ENCODE peak calls at places on chromosomes 5 and 9, in six cellular contexts. V is A549, A is sigmoid colon, K is HCT116, S is K562, F is IMR-90. M is an unnamed sample.

GRCh38 chr5:87900419-87900818 is 368.2 kb downstream of the TMEM161B start:
- DNase-seq in V (no peak), A (no peak), K (no peak), S (no peak), F (no peak), M (no peak)

GRCh38 chr9:17319822-17320221 is 185.0 kb downstream of the CNTLN start:
- DNase-seq in V (no peak), A (no peak), K (no peak), S (no peak), F (peak), M (no peak)

GRCh38 chr5:14872070-14872989 is 752 bp upstream of the ANKH start:
- DNase-seq in V (peak), A (peak), K (no peak), S (peak), F (peak), M (peak)

GRCh38 chr9:91181541-91181940 is 180.2 kb downstream of the AUH start:
- DNase-seq in V (no peak), A (no peak), K (no peak), S (no peak), F (no peak), M (no peak)

GRCh38 chr5:138029501-138029900 is 3.4 kb downstream of the FAM13B start:
- DNase-seq in V (no peak), A (no peak), K (no peak), S (no peak), F (no peak), M (no peak)

GRCh38 chr5:84191296-84191695 is 193.4 kb downstream of the EDIL3 start:
- DNase-seq in V (no peak), A (no peak), K (no peak), S (no peak), F (peak), M (no peak)

GRCh38 chr5:6202615-6203365 is 175.6 kb downstream of the MED10 start:
- DNase-seq in V (peak), A (no peak), K (no peak), S (peak), F (no peak), M (peak)

GRCh38 chr9:30851600-30851999 is 1532.8 kb upstream of the ACO1 start:
- DNase-seq in V (no peak), A (no peak), K (no peak), S (no peak), F (no peak), M (no peak)

GRCh38 chr9:115117999-115118470 is at the start of gene TNC:
- DNase-seq in V (peak), A (peak), K (no peak), S (no peak), F (peak), M (no peak)

GRCh38 chr5:180624630-180625029 is 24.8 kb downstream of the FLT4 start:
- DNase-seq in V (no peak), A (no peak), K (no peak), S (no peak), F (no peak), M (no peak)

GRCh38 chr9:101226161-101226560 is 158.6 kb downstream of the BAAT start:
- DNase-seq in V (no peak), A (no peak), K (no peak), S (no peak), F (no peak), M (no peak)

GRCh38 chr9:26043431-26043830 is 365.2 kb upstream of the TUSC1 start:
- DNase-seq in V (no peak), A (no peak), K (no peak), S (no peak), F (no peak), M (no peak)

GRCh38 chr5:143924311-143924710 is 112.3 kb downstream of the HMHB1 start:
- DNase-seq in V (no peak), A (no peak), K (no peak), S (no peak), F (peak), M (no peak)

GRCh38 chr9:33162721-33163311 is 4.3 kb downstream of the B4GALT1 start:
- DNase-seq in V (peak), A (peak), K (no peak), S (no peak), F (peak), M (no peak)

GRCh38 chr9:132823370-132824144 is 54.5 kb downstream of the AK8 start:
- DNase-seq in V (no peak), A (peak), K (no peak), S (no peak), F (no peak), M (no peak)

GRCh38 chr5:158451203-158451982 is 592.4 kb upstream of the CLINT1 start:
- DNase-seq in V (no peak), A (peak), K (no peak), S (no peak), F (peak), M (no peak)

GRCh38 chr9:73863924-73864323 is 633.2 kb upstream of the RORB start:
- DNase-seq in V (no peak), A (no peak), K (no peak), S (no peak), F (no peak), M (no peak)

GRCh38 chr5:56737002-56737621 is 78.2 kb upstream of the MAP3K1 start:
- DNase-seq in V (no peak), A (no peak), K (no peak), S (no peak), F (peak), M (peak)

GRCh38 chr9:22722492-22722891 is 275.9 kb downstream of the DMRTA1 start:
- DNase-seq in V (no peak), A (no peak), K (no peak), S (no peak), F (no peak), M (no peak)

GRCh38 chr9:98045234-98046160 is 11.0 kb upstream of the NANS start:
- DNase-seq in V (peak), A (no peak), K (peak), S (peak), F (no peak), M (peak)

GRCh38 chr9:136013524-136014034 is 52.4 kb upstream of the UBAC1 start:
- DNase-seq in V (no peak), A (peak), K (no peak), S (no peak), F (no peak), M (no peak)

GRCh38 chr5:151081426-151082273 is 816 bp upstream of the TNIP1 start:
- DNase-seq in V (no peak), A (no peak), K (no peak), S (no peak), F (peak), M (peak)

GRCh38 chr5:76641514-76642120 is 18.4 kb upstream of the F2RL2 start:
- DNase-seq in V (peak), A (no peak), K (peak), S (peak), F (peak), M (peak)

GRCh38 chr9:88184986-88185385 is 46.7 kb upstream of the SPATA31C2 start:
- DNase-seq in V (no peak), A (no peak), K (no peak), S (no peak), F (no peak), M (no peak)

GRCh38 chr9:114805670-114806551 is at the start of gene TNFSF15:
- DNase-seq in V (peak), A (peak), K (no peak), S (no peak), F (peak), M (peak)

GRCh38 chr9:135218331-135219225 is 131.1 kb downstream of the OLFM1 start:
- DNase-seq in V (no peak), A (peak), K (no peak), S (no peak), F (no peak), M (no peak)

GRCh38 chr5:53331463-53331862 is 149.0 kb upstream of the FST start:
- DNase-seq in V (peak), A (no peak), K (no peak), S (no peak), F (peak), M (no peak)

GRCh38 chr9:93265301-93265971 is 81.5 kb downstream of the WNK2 start:
- DNase-seq in V (no peak), A (peak), K (no peak), S (peak), F (no peak), M (no peak)

GRCh38 chr5:83414601-83415000 is 56.9 kb upstream of the VCAN start:
- DNase-seq in V (no peak), A (no peak), K (no peak), S (no peak), F (peak), M (no peak)

GRCh38 chr5:32790411-32790951 is 79.4 kb downstream of the NPR3 start:
- DNase-seq in V (no peak), A (no peak), K (no peak), S (no peak), F (peak), M (no peak)

GRCh38 chr9:136075881-136076678 is 19.0 kb downstream of the NACC2 start:
- DNase-seq in V (no peak), A (peak), K (no peak), S (no peak), F (no peak), M (peak)

GRCh38 chr5:93891491-93892480 is 150.4 kb upstream of the POU5F2 start:
- DNase-seq in V (no peak), A (no peak), K (no peak), S (no peak), F (no peak), M (no peak)

GRCh38 chr5:83306572-83307241 is 164.8 kb upstream of the VCAN start:
- DNase-seq in V (no peak), A (peak), K (peak), S (no peak), F (peak), M (peak)

GRCh38 chr9:101366038-101366756 is 18.6 kb downstream of the BAAT start:
- DNase-seq in V (peak), A (no peak), K (no peak), S (peak), F (no peak), M (no peak)

GRCh38 chr9:131745611-131746010 is 5.7 kb upstream of the RAPGEF1 start:
- DNase-seq in V (no peak), A (no peak), K (no peak), S (no peak), F (no peak), M (no peak)

GRCh38 chr9:35603986-35604577 is 980 bp upstream of the TESK1 start:
- DNase-seq in V (peak), A (peak), K (peak), S (peak), F (peak), M (peak)

GRCh38 chr9:35606138-35606504 is 1.1 kb downstream of the TESK1 start:
- DNase-seq in V (peak), A (peak), K (no peak), S (peak), F (no peak), M (peak)

GRCh38 chr9:35605336-35606137 is 475 bp downstream of the TESK1 start:
- DNase-seq in V (no peak), A (peak), K (no peak), S (peak), F (no peak), M (peak)

GRCh38 chr9:35603506-35603985 is 1.5 kb upstream of the TESK1 start:
- DNase-seq in V (no peak), A (peak), K (no peak), S (no peak), F (peak), M (no peak)

GRCh38 chr9:35604578-35605335 is at the start of gene TESK1:
- DNase-seq in V (peak), A (peak), K (peak), S (peak), F (peak), M (peak)
- TF ChIP-seq POLR2A in V (peak), A (no peak), K (no peak), S (no peak), F (no peak), M (no peak)

GRCh38 chr9:68738346-68738745 is 33.3 kb downstream of the PIP5K1B start:
- DNase-seq in V (no peak), A (no peak), K (no peak), S (no peak), F (no peak), M (no peak)

GRCh38 chr9:68740561-68740960 is 35.5 kb downstream of the PIP5K1B start:
- DNase-seq in V (peak), A (no peak), K (no peak), S (no peak), F (no peak), M (no peak)

GRCh38 chr9:68741751-68742730 is 37.0 kb downstream of the PIP5K1B start:
- DNase-seq in V (no peak), A (no peak), K (no peak), S (no peak), F (no peak), M (no peak)

GRCh38 chr9:68739631-68740174 is 34.7 kb downstream of the PIP5K1B start:
- DNase-seq in V (no peak), A (no peak), K (no peak), S (no peak), F (no peak), M (no peak)

GRCh38 chr9:68741234-68741633 is 36.2 kb downstream of the PIP5K1B start:
- DNase-seq in V (no peak), A (no peak), K (no peak), S (no peak), F (no peak), M (no peak)
- H3K4me3 ChIP-seq in V (no peak), A (no peak), K (no peak), S (no peak), F (no peak), M (no peak)

GRCh38 chr9:122463828-122464632 is 13.7 kb downstream of the OR1J1 start:
- DNase-seq in V (peak), A (no peak), K (peak), S (peak), F (no peak), M (peak)
- TF ChIP-seq CTCF in V (no peak), A (no peak), K (peak), S (peak), F (no peak), M (peak)

DNA sequence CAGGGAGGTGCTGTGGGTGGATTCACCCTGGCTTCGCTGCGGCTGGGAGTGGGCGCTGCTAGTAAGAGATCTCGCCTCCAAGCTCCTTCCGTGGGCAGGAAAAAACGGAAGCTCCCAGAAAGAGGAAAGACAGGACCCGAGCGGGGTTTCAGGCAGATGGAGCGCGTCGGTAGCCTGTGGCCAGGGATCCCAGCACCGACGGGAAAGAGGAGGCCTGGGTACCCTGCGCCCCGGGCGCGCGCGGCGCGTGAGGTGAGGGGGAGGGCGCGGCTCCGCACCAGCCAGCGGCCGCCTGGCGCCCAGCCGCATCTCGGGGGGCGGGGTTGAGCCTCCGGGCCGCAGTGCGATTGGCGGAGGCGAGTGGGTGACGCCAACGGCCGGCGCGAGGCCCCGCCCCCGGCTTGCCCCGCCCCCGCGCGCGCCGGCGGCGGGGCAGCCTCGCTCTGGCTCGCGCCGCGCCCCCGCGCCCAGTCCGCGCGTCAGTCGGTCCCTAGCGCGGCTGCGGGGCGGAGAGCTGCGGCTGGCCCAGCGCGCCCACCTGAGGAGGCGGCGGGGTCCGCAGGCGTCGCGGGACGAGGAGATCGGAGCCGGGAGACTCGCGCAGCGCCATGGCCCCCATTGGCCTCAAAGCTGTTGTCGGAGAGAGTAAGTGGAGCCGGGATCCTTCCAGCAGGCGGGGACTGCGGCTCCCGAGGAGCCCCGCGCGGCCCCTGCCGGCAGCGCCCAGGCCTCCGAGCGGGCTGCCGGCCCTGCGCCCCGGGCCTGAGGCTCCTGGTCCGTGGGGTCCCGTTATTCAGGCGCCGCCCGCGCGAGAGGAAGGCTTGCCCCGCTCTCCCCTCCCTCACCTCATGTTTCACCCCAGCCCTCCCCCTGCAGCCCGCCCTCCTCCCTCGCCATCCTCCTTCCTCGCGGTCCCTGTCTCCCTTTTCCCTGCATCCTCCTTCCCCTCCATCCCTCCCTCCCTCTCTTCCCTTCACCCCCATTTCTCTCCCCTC is at the start of gene STXBP1:
- DNase-seq in V (peak), A (peak), K (peak), S (peak), F (peak), M (peak)
- TF ChIP-seq POLR2A in V (peak), A (peak), K (peak), S (peak), F (peak), M (peak)

GRCh38 chr5:58077387-58077786 is 382.5 kb downstream of the PLK2 start:
- DNase-seq in V (no peak), A (no peak), K (no peak), S (no peak), F (no peak), M (no peak)

GRCh38 chr5:58076473-58077257 is 383.2 kb downstream of the PLK2 start:
- DNase-seq in V (no peak), A (no peak), K (no peak), S (no peak), F (no peak), M (no peak)

GRCh38 chr5:58075907-58076306 is 384.0 kb downstream of the PLK2 start:
- DNase-seq in V (no peak), A (no peak), K (no peak), S (no peak), F (no peak), M (no peak)

GRCh38 chr5:58080573-58080972 is 379.3 kb downstream of the PLK2 start:
- DNase-seq in V (peak), A (no peak), K (no peak), S (no peak), F (peak), M (no peak)

GRCh38 chr5:58077966-58078365 is 381.9 kb downstream of the PLK2 start:
- DNase-seq in V (no peak), A (no peak), K (no peak), S (no peak), F (no peak), M (no peak)
- H3K4me3 ChIP-seq in V (no peak), A (no peak), K (no peak), S (no peak), F (no peak), M (no peak)

GRCh38 chr5:113759505-113760145 is 246.1 kb downstream of the YTHDC2 start:
- DNase-seq in V (no peak), A (no peak), K (no peak), S (no peak), F (no peak), M (no peak)
- TF ChIP-seq CTCF in V (no peak), A (no peak), K (no peak), S (no peak), F (no peak), M (no peak)

DNA sequence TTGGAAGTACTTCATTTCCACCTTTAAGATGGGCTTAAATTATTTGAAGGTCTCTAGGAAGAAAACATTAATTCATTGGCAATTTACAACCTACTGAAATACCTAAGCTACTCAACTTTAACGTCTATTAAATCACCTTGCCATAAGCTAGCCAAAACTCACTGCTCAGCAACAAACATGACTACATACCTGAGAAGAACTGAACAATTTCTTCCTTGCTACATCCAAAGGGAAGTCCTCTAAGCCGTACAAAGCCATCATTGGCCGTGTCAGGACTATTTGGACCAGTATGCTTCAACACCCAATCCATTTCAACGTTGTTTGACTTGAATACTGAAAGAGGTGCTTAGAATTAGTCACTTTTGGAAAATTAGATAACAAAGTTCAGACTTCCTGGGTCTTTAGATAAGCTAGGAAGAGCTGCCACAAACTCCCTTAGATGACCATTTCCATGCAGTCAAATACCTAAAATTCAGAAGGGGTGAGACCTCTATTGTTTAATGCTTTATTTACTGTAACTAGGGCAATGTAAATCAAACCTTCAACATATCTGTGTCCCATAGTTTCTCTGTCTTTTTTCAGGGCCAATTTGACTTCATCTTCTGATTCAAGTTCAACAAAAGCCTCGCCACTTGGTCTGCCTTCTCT is 2.6 kb downstream of the HNRNPH1 start:
- DNase-seq in V (no peak), A (peak), K (no peak), S (no peak), F (no peak), M (peak)
- TF ChIP-seq POLR2A in V (no peak), A (no peak), K (no peak), S (peak), F (no peak), M (no peak)

DNA sequence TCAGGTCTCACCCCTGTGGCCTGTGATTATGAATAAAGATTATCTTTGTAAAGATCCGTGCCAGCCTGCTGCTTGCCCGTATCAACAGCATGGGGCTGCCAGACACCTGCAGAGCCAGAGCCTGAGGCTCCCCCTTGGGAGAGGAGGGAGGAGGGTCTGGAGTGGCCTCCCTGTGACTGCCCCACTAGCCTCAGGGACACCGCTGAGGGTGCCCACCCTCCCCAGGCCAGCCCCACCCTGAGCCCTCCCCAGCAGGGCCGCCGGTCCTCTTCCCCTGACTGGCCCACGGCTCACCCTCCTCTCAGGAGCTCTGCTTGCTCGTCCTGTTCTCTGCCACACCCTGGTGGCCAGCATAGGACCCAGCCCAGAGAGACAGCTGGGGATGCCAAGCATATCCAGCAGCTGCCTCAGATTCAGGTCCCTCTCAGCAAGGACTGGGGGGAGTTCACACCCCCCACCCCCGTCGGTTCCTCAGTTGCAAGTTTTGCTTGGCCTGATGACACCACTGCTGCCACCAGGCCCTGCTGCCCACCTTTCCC is 1.9 kb downstream of the SSNA1 start:
- DNase-seq in V (no peak), A (no peak), K (no peak), S (no peak), F (no peak), M (peak)
- H3K4me3 ChIP-seq in V (no peak), A (no peak), K (peak), S (peak), F (no peak), M (no peak)

GRCh38 chr9:79155308-79155707 is 416.5 kb upstream of the TLE4 start:
- DNase-seq in V (peak), A (no peak), K (no peak), S (no peak), F (no peak), M (no peak)
- TF ChIP-seq CTCF in V (no peak), A (no peak), K (no peak), S (no peak), F (no peak), M (no peak)

M was measured in NB4.